ENCODE peak calls at places on chromosome 9, in nine cellular contexts. One of them, this sample, is unnamed.

GRCh38 chr9:29078063-29078660 is 1504.9 kb upstream of the C9orf72 start:
- DNase-seq in HFF-Myc: no peak
- DNase-seq in activated T-cell treated with anti-CD3 and anti-CD28 coated beads for 24 hours: no peak
- DNase-seq in A549: peak; percentile 18
- DNase-seq in DMS 273 treated with DMSO at 0.1 percent for 48 hours: no peak
- DNase-seq in IMR-90: no peak
- DNase-seq in EH: no peak
- DNase-seq in effector memory CD4-positive, alpha-beta T cell: no peak
- DNase-seq in AG09319: no peak
- DNase-seq in this sample: no peak

GRCh38 chr9:113581865-113582697 is 118.6 kb downstream of the RGS3 start:
- DNase-seq in AG09319: no peak
- DNase-seq in DMS 273 treated with DMSO at 0.1 percent for 48 hours: no peak
- DNase-seq in HFF-Myc: peak; percentile 77
- DNase-seq in IMR-90: peak; percentile 84
- DNase-seq in EH: peak; percentile 64
- DNase-seq in activated T-cell treated with anti-CD3 and anti-CD28 coated beads for 24 hours: peak; percentile 67
- DNase-seq in effector memory CD4-positive, alpha-beta T cell: peak; percentile 55
- DNase-seq in A549: no peak
- DNase-seq in this sample: no peak

GRCh38 chr9:69279084-69279729 is 45.8 kb upstream of the ENTREP1 start:
- DNase-seq in A549: no peak
- DNase-seq in effector memory CD4-positive, alpha-beta T cell: no peak
- DNase-seq in DMS 273 treated with DMSO at 0.1 percent for 48 hours: no peak
- DNase-seq in AG09319: no peak
- DNase-seq in IMR-90: no peak
- DNase-seq in EH: no peak
- DNase-seq in HFF-Myc: no peak
- DNase-seq in activated T-cell treated with anti-CD3 and anti-CD28 coated beads for 24 hours: peak; percentile 4
- DNase-seq in this sample: no peak

GRCh38 chr9:122099271-122099869 is 6.3 kb upstream of the TTLL11 start:
- DNase-seq in AG09319: peak; percentile 51
- DNase-seq in HFF-Myc: peak; percentile 31
- DNase-seq in DMS 273 treated with DMSO at 0.1 percent for 48 hours: no peak
- DNase-seq in effector memory CD4-positive, alpha-beta T cell: peak; percentile 56
- DNase-seq in EH: peak; percentile 78
- DNase-seq in IMR-90: peak; percentile 74
- DNase-seq in activated T-cell treated with anti-CD3 and anti-CD28 coated beads for 24 hours: peak; percentile 68
- DNase-seq in A549: peak; percentile 69
- DNase-seq in this sample: no peak

GRCh38 chr9:89497181-89497963 is 541 bp downstream of the SEMA4D start:
- DNase-seq in DMS 273 treated with DMSO at 0.1 percent for 48 hours: no peak
- DNase-seq in A549: no peak
- DNase-seq in effector memory CD4-positive, alpha-beta T cell: no peak
- DNase-seq in activated T-cell treated with anti-CD3 and anti-CD28 coated beads for 24 hours: no peak
- DNase-seq in AG09319: no peak
- DNase-seq in HFF-Myc: no peak
- DNase-seq in IMR-90: no peak
- DNase-seq in EH: no peak
- DNase-seq in this sample: no peak

GRCh38 chr9:68780735-68781134 is 75.7 kb downstream of the PIP5K1B start:
- DNase-seq in HFF-Myc: no peak
- DNase-seq in EH: peak; percentile 10
- DNase-seq in IMR-90: peak; percentile 4
- DNase-seq in effector memory CD4-positive, alpha-beta T cell: no peak
- DNase-seq in DMS 273 treated with DMSO at 0.1 percent for 48 hours: no peak
- DNase-seq in activated T-cell treated with anti-CD3 and anti-CD28 coated beads for 24 hours: no peak
- DNase-seq in AG09319: no peak
- DNase-seq in A549: no peak
- DNase-seq in this sample: no peak

GRCh38 chr9:89806371-89807100 is 201.7 kb downstream of the GADD45G start:
- DNase-seq in DMS 273 treated with DMSO at 0.1 percent for 48 hours: no peak
- DNase-seq in effector memory CD4-positive, alpha-beta T cell: no peak
- DNase-seq in AG09319: no peak
- DNase-seq in EH: peak; percentile 1
- DNase-seq in IMR-90: peak; percentile 20
- DNase-seq in HFF-Myc: no peak
- DNase-seq in A549: no peak
- DNase-seq in activated T-cell treated with anti-CD3 and anti-CD28 coated beads for 24 hours: no peak
- DNase-seq in this sample: no peak

GRCh38 chr9:134372621-134373267 is 46.5 kb downstream of the RXRA start:
- DNase-seq in A549: no peak
- DNase-seq in EH: peak; percentile 30
- DNase-seq in activated T-cell treated with anti-CD3 and anti-CD28 coated beads for 24 hours: no peak
- DNase-seq in AG09319: no peak
- DNase-seq in DMS 273 treated with DMSO at 0.1 percent for 48 hours: no peak
- DNase-seq in HFF-Myc: no peak
- DNase-seq in IMR-90: no peak
- DNase-seq in effector memory CD4-positive, alpha-beta T cell: no peak
- DNase-seq in this sample: no peak

GRCh38 chr9:34197756-34198711 is 19.2 kb downstream of the UBAP1 start:
- DNase-seq in DMS 273 treated with DMSO at 0.1 percent for 48 hours: no peak
- DNase-seq in HFF-Myc: no peak
- DNase-seq in AG09319: no peak
- DNase-seq in A549: peak; percentile 34
- DNase-seq in effector memory CD4-positive, alpha-beta T cell: no peak
- DNase-seq in EH: no peak
- DNase-seq in IMR-90: no peak
- DNase-seq in activated T-cell treated with anti-CD3 and anti-CD28 coated beads for 24 hours: no peak
- DNase-seq in this sample: no peak

GRCh38 chr9:2242778-2243395 is 227.7 kb downstream of the SMARCA2 start:
- DNase-seq in HFF-Myc: no peak
- DNase-seq in IMR-90: no peak
- DNase-seq in activated T-cell treated with anti-CD3 and anti-CD28 coated beads for 24 hours: no peak
- DNase-seq in EH: peak; percentile 21
- DNase-seq in effector memory CD4-positive, alpha-beta T cell: no peak
- DNase-seq in DMS 273 treated with DMSO at 0.1 percent for 48 hours: no peak
- DNase-seq in A549: no peak
- DNase-seq in AG09319: no peak
- DNase-seq in this sample: no peak

GRCh38 chr9:37994639-37995347 is 74.2 kb downstream of the SHB start:
- DNase-seq in effector memory CD4-positive, alpha-beta T cell: no peak
- DNase-seq in HFF-Myc: no peak
- DNase-seq in EH: peak; percentile 91
- DNase-seq in IMR-90: peak; percentile 88
- DNase-seq in DMS 273 treated with DMSO at 0.1 percent for 48 hours: peak; percentile 80
- DNase-seq in AG09319: no peak
- DNase-seq in activated T-cell treated with anti-CD3 and anti-CD28 coated beads for 24 hours: no peak
- DNase-seq in A549: no peak
- DNase-seq in this sample: no peak

GRCh38 chr9:93245437-93245970 is 61.6 kb downstream of the WNK2 start:
- DNase-seq in effector memory CD4-positive, alpha-beta T cell: no peak
- DNase-seq in EH: no peak
- DNase-seq in AG09319: no peak
- DNase-seq in IMR-90: no peak
- DNase-seq in DMS 273 treated with DMSO at 0.1 percent for 48 hours: no peak
- DNase-seq in activated T-cell treated with anti-CD3 and anti-CD28 coated beads for 24 hours: no peak
- DNase-seq in A549: no peak
- DNase-seq in HFF-Myc: no peak
- DNase-seq in this sample: no peak

GRCh38 chr9:113513541-113513940 is 50.0 kb downstream of the RGS3 start:
- DNase-seq in HFF-Myc: no peak
- DNase-seq in EH: no peak
- DNase-seq in A549: no peak
- DNase-seq in effector memory CD4-positive, alpha-beta T cell: no peak
- DNase-seq in IMR-90: no peak
- DNase-seq in AG09319: no peak
- DNase-seq in DMS 273 treated with DMSO at 0.1 percent for 48 hours: no peak
- DNase-seq in activated T-cell treated with anti-CD3 and anti-CD28 coated beads for 24 hours: no peak
- DNase-seq in this sample: no peak

GRCh38 chr9:21711504-21711903 is 90.9 kb upstream of the MTAP start:
- DNase-seq in AG09319: peak; percentile 20
- DNase-seq in IMR-90: peak; percentile 54
- DNase-seq in EH: peak; percentile 10
- DNase-seq in DMS 273 treated with DMSO at 0.1 percent for 48 hours: no peak
- DNase-seq in activated T-cell treated with anti-CD3 and anti-CD28 coated beads for 24 hours: no peak
- DNase-seq in effector memory CD4-positive, alpha-beta T cell: no peak
- DNase-seq in A549: no peak
- DNase-seq in HFF-Myc: no peak
- DNase-seq in this sample: no peak

GRCh38 chr9:86695904-86696424 is 251.3 kb downstream of the GAS1 start:
- DNase-seq in HFF-Myc: no peak
- DNase-seq in A549: no peak
- DNase-seq in DMS 273 treated with DMSO at 0.1 percent for 48 hours: no peak
- DNase-seq in EH: peak; percentile 39
- DNase-seq in effector memory CD4-positive, alpha-beta T cell: no peak
- DNase-seq in AG09319: no peak
- DNase-seq in activated T-cell treated with anti-CD3 and anti-CD28 coated beads for 24 hours: no peak
- DNase-seq in IMR-90: peak; percentile 61
- DNase-seq in this sample: no peak

GRCh38 chr9:129473523-129474244 is 147.2 kb downstream of the C9orf50 start:
- DNase-seq in effector memory CD4-positive, alpha-beta T cell: no peak
- DNase-seq in activated T-cell treated with anti-CD3 and anti-CD28 coated beads for 24 hours: no peak
- DNase-seq in A549: no peak
- DNase-seq in EH: peak; percentile 78
- DNase-seq in DMS 273 treated with DMSO at 0.1 percent for 48 hours: no peak
- DNase-seq in IMR-90: peak; percentile 58
- DNase-seq in HFF-Myc: no peak
- DNase-seq in AG09319: peak; percentile 66
- DNase-seq in this sample: peak; percentile 63

GRCh38 chr9:38127271-38127839 is 58.3 kb upstream of the SHB start:
- DNase-seq in DMS 273 treated with DMSO at 0.1 percent for 48 hours: no peak
- DNase-seq in A549: no peak
- DNase-seq in AG09319: no peak
- DNase-seq in activated T-cell treated with anti-CD3 and anti-CD28 coated beads for 24 hours: no peak
- DNase-seq in effector memory CD4-positive, alpha-beta T cell: no peak
- DNase-seq in IMR-90: peak; percentile 29
- DNase-seq in EH: no peak
- DNase-seq in HFF-Myc: no peak
- DNase-seq in this sample: no peak

GRCh38 chr9:16450578-16450977 is 419.9 kb downstream of the BNC2 start:
- DNase-seq in A549: no peak
- DNase-seq in AG09319: no peak
- DNase-seq in HFF-Myc: no peak
- DNase-seq in effector memory CD4-positive, alpha-beta T cell: no peak
- DNase-seq in DMS 273 treated with DMSO at 0.1 percent for 48 hours: no peak
- DNase-seq in IMR-90: no peak
- DNase-seq in EH: no peak
- DNase-seq in activated T-cell treated with anti-CD3 and anti-CD28 coated beads for 24 hours: no peak
- DNase-seq in this sample: no peak

GRCh38 chr9:127283917-127284316 is 19.3 kb downstream of the GARNL3 start:
- DNase-seq in A549: peak; percentile 55
- DNase-seq in HFF-Myc: no peak
- DNase-seq in effector memory CD4-positive, alpha-beta T cell: no peak
- DNase-seq in DMS 273 treated with DMSO at 0.1 percent for 48 hours: no peak
- DNase-seq in AG09319: peak; percentile 16
- DNase-seq in EH: peak; percentile 58
- DNase-seq in activated T-cell treated with anti-CD3 and anti-CD28 coated beads for 24 hours: no peak
- DNase-seq in IMR-90: peak; percentile 51
- DNase-seq in this sample: no peak

GRCh38 chr9:86464242-86464641 is 110.0 kb upstream of the TUT7 start:
- DNase-seq in activated T-cell treated with anti-CD3 and anti-CD28 coated beads for 24 hours: no peak
- DNase-seq in IMR-90: no peak
- DNase-seq in DMS 273 treated with DMSO at 0.1 percent for 48 hours: no peak
- DNase-seq in effector memory CD4-positive, alpha-beta T cell: no peak
- DNase-seq in AG09319: no peak
- DNase-seq in EH: no peak
- DNase-seq in A549: no peak
- DNase-seq in HFF-Myc: no peak
- DNase-seq in this sample: no peak

GRCh38 chr9:136175745-136176290 is 29.1 kb downstream of the LHX3 start:
- DNase-seq in HFF-Myc: no peak
- DNase-seq in effector memory CD4-positive, alpha-beta T cell: no peak
- DNase-seq in activated T-cell treated with anti-CD3 and anti-CD28 coated beads for 24 hours: no peak
- DNase-seq in DMS 273 treated with DMSO at 0.1 percent for 48 hours: no peak
- DNase-seq in IMR-90: no peak
- DNase-seq in AG09319: no peak
- DNase-seq in EH: no peak
- DNase-seq in A549: no peak
- DNase-seq in this sample: no peak

GRCh38 chr9:69865986-69866385 is 45.4 kb downstream of the CFAP95 start:
- DNase-seq in IMR-90: peak; percentile 80
- DNase-seq in EH: no peak
- DNase-seq in AG09319: no peak
- DNase-seq in A549: no peak
- DNase-seq in DMS 273 treated with DMSO at 0.1 percent for 48 hours: no peak
- DNase-seq in effector memory CD4-positive, alpha-beta T cell: no peak
- DNase-seq in HFF-Myc: no peak
- DNase-seq in activated T-cell treated with anti-CD3 and anti-CD28 coated beads for 24 hours: no peak
- DNase-seq in this sample: no peak

GRCh38 chr9:82606761-82607382 is 456.1 kb downstream of the RASEF start:
- DNase-seq in EH: peak; percentile 72
- DNase-seq in activated T-cell treated with anti-CD3 and anti-CD28 coated beads for 24 hours: no peak
- DNase-seq in DMS 273 treated with DMSO at 0.1 percent for 48 hours: peak; percentile 3
- DNase-seq in A549: peak; percentile 65
- DNase-seq in AG09319: peak; percentile 45
- DNase-seq in IMR-90: peak; percentile 81
- DNase-seq in HFF-Myc: peak; percentile 55
- DNase-seq in effector memory CD4-positive, alpha-beta T cell: no peak
- DNase-seq in this sample: peak; percentile 11